ENCODE peak calls at places on chromosomes 5 and 9, in seven cellular contexts. One of them, this sample, is unnamed.

GRCh38 chr5:88602584-88602983 is 280.4 kb downstream of the MEF2C start:
- DNase-seq in spleen: no peak
- DNase-seq in GM23338: peak
- DNase-seq in AG04450: no peak
- DNase-seq in CD8-positive, alpha-beta T cell: no peak
- DNase-seq in epithelial cell of esophagus: peak
- DNase-seq in dorsolateral prefrontal cortex: no peak
- DNase-seq in this sample: no peak

GRCh38 chr9:111805841-111806241 is 11.1 kb upstream of the SHOC1 start:
- DNase-seq in spleen: no peak
- DNase-seq in GM23338: no peak
- DNase-seq in AG04450: no peak
- DNase-seq in CD8-positive, alpha-beta T cell: no peak
- DNase-seq in epithelial cell of esophagus: peak
- DNase-seq in dorsolateral prefrontal cortex: no peak
- DNase-seq in this sample: peak

GRCh38 chr5:27702339-27702820 is 664.0 kb upstream of the CDH9 start:
- DNase-seq in spleen: no peak
- DNase-seq in GM23338: peak
- DNase-seq in AG04450: no peak
- DNase-seq in CD8-positive, alpha-beta T cell: no peak
- DNase-seq in epithelial cell of esophagus: peak
- DNase-seq in dorsolateral prefrontal cortex: no peak
- DNase-seq in this sample: peak

GRCh38 chr5:166716856-166717492 is 1574.5 kb upstream of the WWC1 start:
- DNase-seq in spleen: no peak
- DNase-seq in GM23338: no peak
- DNase-seq in AG04450: no peak
- DNase-seq in CD8-positive, alpha-beta T cell: no peak
- DNase-seq in epithelial cell of esophagus: no peak
- DNase-seq in dorsolateral prefrontal cortex: no peak
- DNase-seq in this sample: no peak

GRCh38 chr5:157390179-157390923 is 69.7 kb upstream of the NIPAL4 start:
- DNase-seq in spleen: no peak
- DNase-seq in GM23338: no peak
- DNase-seq in AG04450: peak
- DNase-seq in CD8-positive, alpha-beta T cell: no peak
- DNase-seq in epithelial cell of esophagus: peak
- DNase-seq in dorsolateral prefrontal cortex: no peak
- DNase-seq in this sample: peak

GRCh38 chr9:36903541-36904435 is 130.3 kb downstream of the PAX5 start:
- DNase-seq in spleen: no peak
- DNase-seq in GM23338: no peak
- DNase-seq in AG04450: no peak
- DNase-seq in CD8-positive, alpha-beta T cell: no peak
- DNase-seq in epithelial cell of esophagus: peak
- DNase-seq in dorsolateral prefrontal cortex: no peak
- DNase-seq in this sample: peak

GRCh38 chr5:4447657-4448056 is 692.5 kb upstream of the ADAMTS16 start:
- DNase-seq in spleen: no peak
- DNase-seq in GM23338: no peak
- DNase-seq in AG04450: no peak
- DNase-seq in CD8-positive, alpha-beta T cell: no peak
- DNase-seq in epithelial cell of esophagus: no peak
- DNase-seq in dorsolateral prefrontal cortex: no peak
- DNase-seq in this sample: no peak

GRCh38 chr9:38621434-38622082 is 1.2 kb upstream of the ANKRD18A start:
- DNase-seq in spleen: peak
- DNase-seq in GM23338: peak
- DNase-seq in AG04450: no peak
- DNase-seq in CD8-positive, alpha-beta T cell: no peak
- DNase-seq in epithelial cell of esophagus: peak
- DNase-seq in dorsolateral prefrontal cortex: no peak
- DNase-seq in this sample: no peak

GRCh38 chr5:122831984-122832383 is 13.4 kb upstream of the SNX24 start:
- DNase-seq in spleen: no peak
- DNase-seq in GM23338: no peak
- DNase-seq in AG04450: no peak
- DNase-seq in CD8-positive, alpha-beta T cell: no peak
- DNase-seq in epithelial cell of esophagus: no peak
- DNase-seq in dorsolateral prefrontal cortex: no peak
- DNase-seq in this sample: no peak

GRCh38 chr9:120876842-120877240 is at the start of gene PHF19:
- DNase-seq in spleen: peak
- DNase-seq in GM23338: peak
- DNase-seq in AG04450: no peak
- DNase-seq in CD8-positive, alpha-beta T cell: no peak
- DNase-seq in epithelial cell of esophagus: peak
- DNase-seq in dorsolateral prefrontal cortex: no peak
- DNase-seq in this sample: peak

GRCh38 chr5:81750308-81751008 is 439 bp downstream of the SSBP2 start:
- DNase-seq in spleen: no peak
- DNase-seq in GM23338: peak
- DNase-seq in AG04450: no peak
- DNase-seq in CD8-positive, alpha-beta T cell: no peak
- DNase-seq in epithelial cell of esophagus: no peak
- DNase-seq in dorsolateral prefrontal cortex: no peak
- DNase-seq in this sample: no peak

GRCh38 chr9:73153793-73154227 is 2.1 kb downstream of the ANXA1 start:
- DNase-seq in spleen: no peak
- DNase-seq in GM23338: no peak
- DNase-seq in AG04450: no peak
- DNase-seq in CD8-positive, alpha-beta T cell: no peak
- DNase-seq in epithelial cell of esophagus: peak
- DNase-seq in dorsolateral prefrontal cortex: no peak
- DNase-seq in this sample: peak

GRCh38 chr5:147805030-147805454 is 22.5 kb upstream of the JAKMIP2 start:
- DNase-seq in spleen: peak
- DNase-seq in GM23338: no peak
- DNase-seq in AG04450: no peak
- DNase-seq in CD8-positive, alpha-beta T cell: no peak
- DNase-seq in epithelial cell of esophagus: peak
- DNase-seq in dorsolateral prefrontal cortex: no peak
- DNase-seq in this sample: no peak

GRCh38 chr5:54443264-54443663 is 12.2 kb upstream of the HSPB3 start:
- DNase-seq in spleen: no peak
- DNase-seq in GM23338: peak
- DNase-seq in AG04450: peak
- DNase-seq in CD8-positive, alpha-beta T cell: no peak
- DNase-seq in epithelial cell of esophagus: peak
- DNase-seq in dorsolateral prefrontal cortex: no peak
- DNase-seq in this sample: peak

GRCh38 chr5:36199620-36200019 is 42.1 kb downstream of the NADK2 start:
- DNase-seq in spleen: no peak
- DNase-seq in GM23338: no peak
- DNase-seq in AG04450: no peak
- DNase-seq in CD8-positive, alpha-beta T cell: no peak
- DNase-seq in epithelial cell of esophagus: no peak
- DNase-seq in dorsolateral prefrontal cortex: no peak
- DNase-seq in this sample: peak

GRCh38 chr5:113048931-113049330 is 72.3 kb downstream of the DCP2 start:
- DNase-seq in spleen: no peak
- DNase-seq in GM23338: no peak
- DNase-seq in AG04450: no peak
- DNase-seq in CD8-positive, alpha-beta T cell: no peak
- DNase-seq in epithelial cell of esophagus: no peak
- DNase-seq in dorsolateral prefrontal cortex: no peak
- DNase-seq in this sample: no peak

GRCh38 chr5:137179203-137179602 is 319.9 kb downstream of the SPOCK1 start:
- DNase-seq in spleen: no peak
- DNase-seq in GM23338: no peak
- DNase-seq in AG04450: no peak
- DNase-seq in CD8-positive, alpha-beta T cell: no peak
- DNase-seq in epithelial cell of esophagus: no peak
- DNase-seq in dorsolateral prefrontal cortex: no peak
- DNase-seq in this sample: no peak

GRCh38 chr5:54249210-54250028 is 61.0 kb downstream of the ARL15 start:
- DNase-seq in spleen: no peak
- DNase-seq in GM23338: no peak
- DNase-seq in AG04450: no peak
- DNase-seq in CD8-positive, alpha-beta T cell: no peak
- DNase-seq in epithelial cell of esophagus: no peak
- DNase-seq in dorsolateral prefrontal cortex: no peak
- DNase-seq in this sample: peak

GRCh38 chr9:108212179-108212578 is 643.6 kb downstream of the ACTL7B start:
- DNase-seq in spleen: no peak
- DNase-seq in GM23338: peak
- DNase-seq in AG04450: no peak
- DNase-seq in CD8-positive, alpha-beta T cell: no peak
- DNase-seq in epithelial cell of esophagus: no peak
- DNase-seq in dorsolateral prefrontal cortex: no peak
- DNase-seq in this sample: peak

GRCh38 chr9:124770359-124771020 is 621 bp downstream of the NR6A1 start:
- DNase-seq in spleen: no peak
- DNase-seq in GM23338: peak
- DNase-seq in AG04450: no peak
- DNase-seq in CD8-positive, alpha-beta T cell: no peak
- DNase-seq in epithelial cell of esophagus: no peak
- DNase-seq in dorsolateral prefrontal cortex: no peak
- DNase-seq in this sample: no peak

GRCh38 chr9:75644649-75645048 is 245.8 kb upstream of the PCSK5 start:
- DNase-seq in spleen: no peak
- DNase-seq in GM23338: no peak
- DNase-seq in AG04450: no peak
- DNase-seq in CD8-positive, alpha-beta T cell: no peak
- DNase-seq in epithelial cell of esophagus: no peak
- DNase-seq in dorsolateral prefrontal cortex: no peak
- DNase-seq in this sample: no peak

GRCh38 chr5:143229426-143229895 is 174.0 kb downstream of the NR3C1 start:
- DNase-seq in spleen: no peak
- DNase-seq in GM23338: no peak
- DNase-seq in AG04450: no peak
- DNase-seq in CD8-positive, alpha-beta T cell: no peak
- DNase-seq in epithelial cell of esophagus: no peak
- DNase-seq in dorsolateral prefrontal cortex: no peak
- DNase-seq in this sample: no peak
- H3K4me3 ChIP-seq in spleen: no peak
- H3K4me3 ChIP-seq in GM23338: no peak
- H3K4me3 ChIP-seq in AG04450: no peak
- H3K4me3 ChIP-seq in CD8-positive, alpha-beta T cell: no peak
- H3K4me3 ChIP-seq in epithelial cell of esophagus: no peak
- H3K4me3 ChIP-seq in dorsolateral prefrontal cortex: no peak
- H3K4me3 ChIP-seq in this sample: no peak

GRCh38 chr9:98702340-98702739 is 6.4 kb downstream of the GABBR2 start:
- DNase-seq in spleen: no peak
- DNase-seq in GM23338: no peak
- DNase-seq in AG04450: no peak
- DNase-seq in CD8-positive, alpha-beta T cell: no peak
- DNase-seq in epithelial cell of esophagus: no peak
- DNase-seq in dorsolateral prefrontal cortex: no peak
- DNase-seq in this sample: no peak

GRCh38 chr9:98700801-98701200 is 7.9 kb downstream of the GABBR2 start:
- DNase-seq in spleen: no peak
- DNase-seq in GM23338: no peak
- DNase-seq in AG04450: no peak
- DNase-seq in CD8-positive, alpha-beta T cell: no peak
- DNase-seq in epithelial cell of esophagus: no peak
- DNase-seq in dorsolateral prefrontal cortex: no peak
- DNase-seq in this sample: no peak

GRCh38 chr9:98706651-98707103 is 2.1 kb downstream of the GABBR2 start:
- DNase-seq in spleen: no peak
- DNase-seq in GM23338: no peak
- DNase-seq in AG04450: no peak
- DNase-seq in CD8-positive, alpha-beta T cell: no peak
- DNase-seq in epithelial cell of esophagus: peak
- DNase-seq in dorsolateral prefrontal cortex: no peak
- DNase-seq in this sample: peak

GRCh38 chr9:98701576-98701975 is 7.2 kb downstream of the GABBR2 start:
- DNase-seq in spleen: no peak
- DNase-seq in GM23338: no peak
- DNase-seq in AG04450: no peak
- DNase-seq in CD8-positive, alpha-beta T cell: no peak
- DNase-seq in epithelial cell of esophagus: no peak
- DNase-seq in dorsolateral prefrontal cortex: no peak
- DNase-seq in this sample: no peak

DNA sequence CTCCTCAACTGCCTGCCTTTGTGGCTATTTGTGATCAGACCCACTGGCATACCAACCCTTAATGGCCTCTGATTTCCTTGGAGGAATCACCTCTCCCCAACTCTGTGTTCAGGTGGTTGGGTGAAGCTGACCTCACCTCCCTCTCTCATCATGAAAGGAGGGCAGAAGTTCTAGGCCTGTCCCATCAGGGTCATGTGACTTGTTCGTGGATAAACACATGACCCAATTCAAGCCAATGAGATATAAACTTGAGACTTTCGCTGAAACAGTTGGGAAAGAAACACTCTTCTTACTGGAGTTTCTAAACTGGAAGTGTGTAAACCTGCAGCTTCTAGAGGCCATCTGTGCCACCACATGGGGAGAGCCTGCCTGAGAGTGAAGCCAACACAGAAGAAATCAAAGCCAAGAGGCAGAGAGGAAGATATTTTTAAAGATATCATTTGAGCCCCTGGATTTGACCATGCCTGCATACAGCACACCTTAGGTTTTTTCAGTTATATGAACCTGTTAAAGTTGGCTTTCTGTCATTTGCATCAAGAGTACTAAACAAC is 5.8 kb downstream of the GABBR2 start:
- DNase-seq in spleen: no peak
- DNase-seq in GM23338: no peak
- DNase-seq in AG04450: no peak
- DNase-seq in CD8-positive, alpha-beta T cell: no peak
- DNase-seq in epithelial cell of esophagus: no peak
- DNase-seq in dorsolateral prefrontal cortex: no peak
- DNase-seq in this sample: no peak
- TF ChIP-seq CTCF in spleen: no peak
- TF ChIP-seq CTCF in GM23338: no peak
- TF ChIP-seq CTCF in AG04450: no peak
- TF ChIP-seq CTCF in CD8-positive, alpha-beta T cell: no peak
- TF ChIP-seq CTCF in epithelial cell of esophagus: no peak
- TF ChIP-seq CTCF in dorsolateral prefrontal cortex: no peak
- TF ChIP-seq CTCF in this sample: no peak

GRCh38 chr9:113796651-113797426 is 79.3 kb upstream of the ZNF618 start:
- DNase-seq in spleen: no peak
- DNase-seq in GM23338: peak
- DNase-seq in AG04450: no peak
- DNase-seq in CD8-positive, alpha-beta T cell: no peak
- DNase-seq in epithelial cell of esophagus: no peak
- DNase-seq in dorsolateral prefrontal cortex: no peak
- DNase-seq in this sample: no peak
- H3K4me3 ChIP-seq in spleen: no peak
- H3K4me3 ChIP-seq in GM23338: no peak
- H3K4me3 ChIP-seq in AG04450: no peak
- H3K4me3 ChIP-seq in CD8-positive, alpha-beta T cell: no peak
- H3K4me3 ChIP-seq in epithelial cell of esophagus: no peak
- H3K4me3 ChIP-seq in dorsolateral prefrontal cortex: no peak
- H3K4me3 ChIP-seq in this sample: no peak

DNA sequence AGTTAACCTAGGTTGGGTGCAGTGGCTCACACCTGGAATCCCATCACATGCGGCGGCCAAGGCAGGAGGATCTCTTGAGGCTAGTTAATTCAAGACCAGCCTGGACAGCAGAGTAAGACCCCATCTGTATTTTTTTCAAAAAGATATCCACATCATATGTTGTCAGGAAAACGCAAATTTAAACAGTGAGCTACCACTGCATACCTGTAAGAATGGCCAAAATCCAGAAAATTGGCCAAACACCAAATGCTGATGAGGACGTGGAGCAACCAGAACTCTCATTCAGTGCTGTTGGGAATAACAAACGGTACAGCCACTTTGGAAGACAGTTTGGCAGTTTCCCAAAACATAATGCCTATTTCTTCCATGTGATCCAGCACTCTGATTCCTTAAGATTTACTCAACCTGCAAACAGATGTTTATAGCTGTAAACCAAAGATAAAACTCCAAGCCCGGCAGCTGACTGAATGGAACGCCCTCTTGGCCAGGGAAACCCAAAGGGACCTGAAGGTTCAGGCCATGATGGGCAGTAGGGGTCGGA is 12.4 kb downstream of the CEL start:
- DNase-seq in spleen: no peak
- DNase-seq in GM23338: no peak
- DNase-seq in AG04450: peak
- DNase-seq in CD8-positive, alpha-beta T cell: no peak
- DNase-seq in epithelial cell of esophagus: no peak
- DNase-seq in dorsolateral prefrontal cortex: no peak
- DNase-seq in this sample: peak
- TF ChIP-seq CTCF in spleen: no peak
- TF ChIP-seq CTCF in GM23338: no peak
- TF ChIP-seq CTCF in AG04450: no peak
- TF ChIP-seq CTCF in CD8-positive, alpha-beta T cell: no peak
- TF ChIP-seq CTCF in epithelial cell of esophagus: no peak
- TF ChIP-seq CTCF in dorsolateral prefrontal cortex: no peak
- TF ChIP-seq CTCF in this sample: no peak

This sample was measured in choroid plexus epithelial cell.